ENCODE peak calls at places on chromosomes 12 and 14, in ten cellular contexts. F is upper lobe of left lung, C is epithelial cell of esophagus, L is IMR-90, H is A673, M is BJ, B is pancreas, A is uterus, R is dorsolateral prefrontal cortex, T is NB4. Q is an unnamed sample.

GRCh38 chr14:24334431-24335271 is at the start of gene ADCY4:
- DNase-seq in F (no peak), C (no peak), L (no peak), H (no peak), M (no peak), B (no peak), A (peak), R (no peak), T (no peak), Q (no peak)

GRCh38 chr14:64541261-64541970 is 875 bp downstream of the HSPA2 start:
- DNase-seq in F (no peak), C (no peak), L (no peak), H (no peak), M (no peak), B (peak), A (peak), R (peak), T (no peak), Q (peak)

GRCh38 chr14:95072310-95072709 is 85.0 kb downstream of the DICER1 start:
- DNase-seq in F (no peak), C (no peak), L (no peak), H (no peak), M (no peak), B (no peak), A (no peak), R (no peak), T (no peak), Q (no peak)

GRCh38 chr12:100675432-100675831 is 101.9 kb downstream of the GAS2L3 start:
- DNase-seq in F (no peak), C (peak), L (peak), H (peak), M (no peak), B (no peak), A (no peak), R (peak), T (no peak), Q (peak)

GRCh38 chr12:71430756-71431155 is 8.8 kb upstream of the LGR5 start:
- DNase-seq in F (no peak), C (no peak), L (no peak), H (no peak), M (no peak), B (no peak), A (no peak), R (no peak), T (no peak), Q (no peak)

GRCh38 chr12:2877959-2878732 is 1.1 kb downstream of the RHNO1 start:
- DNase-seq in F (no peak), C (peak), L (peak), H (peak), M (no peak), B (no peak), A (no peak), R (no peak), T (peak), Q (peak)

GRCh38 chr14:65069874-65070709 is 32.2 kb downstream of the MAX start:
- DNase-seq in F (peak), C (peak), L (no peak), H (no peak), M (no peak), B (peak), A (no peak), R (no peak), T (no peak), Q (no peak)

GRCh38 chr14:59688224-59689170 is 111.9 kb upstream of the CCDC175 start:
- DNase-seq in F (no peak), C (peak), L (peak), H (peak), M (no peak), B (no peak), A (no peak), R (no peak), T (peak), Q (peak)

GRCh38 chr14:88249266-88249665 is 73.8 kb downstream of the KCNK10 start:
- DNase-seq in F (no peak), C (no peak), L (no peak), H (no peak), M (no peak), B (no peak), A (no peak), R (no peak), T (no peak), Q (no peak)

GRCh38 chr14:20714593-20715250 is 26.2 kb downstream of the ANG start:
- DNase-seq in F (peak), C (peak), L (peak), H (peak), M (no peak), B (peak), A (peak), R (peak), T (peak), Q (peak)

GRCh38 chr12:74418573-74418972 is 119.1 kb upstream of the ATXN7L3B start:
- DNase-seq in F (no peak), C (no peak), L (no peak), H (no peak), M (no peak), B (no peak), A (no peak), R (no peak), T (no peak), Q (no peak)

GRCh38 chr14:101875726-101876268 is 88.6 kb upstream of the DYNC1H1 start:
- DNase-seq in F (no peak), C (no peak), L (no peak), H (no peak), M (no peak), B (no peak), A (no peak), R (no peak), T (peak), Q (no peak)

GRCh38 chr12:88579572-88579940 is 715 bp downstream of the KITLG start:
- DNase-seq in F (peak), C (peak), L (no peak), H (peak), M (no peak), B (peak), A (peak), R (peak), T (no peak), Q (no peak)

GRCh38 chr14:92599786-92600185 is 86.2 kb downstream of the RIN3 start:
- DNase-seq in F (no peak), C (peak), L (peak), H (no peak), M (no peak), B (no peak), A (no peak), R (no peak), T (no peak), Q (no peak)

GRCh38 chr12:104909761-104910160 is 48.3 kb downstream of the SLC41A2 start:
- DNase-seq in F (no peak), C (peak), L (peak), H (no peak), M (no peak), B (no peak), A (no peak), R (no peak), T (no peak), Q (peak)

GRCh38 chr12:120361506-120362208 is 7.3 kb downstream of the MSI1 start:
- DNase-seq in F (no peak), C (peak), L (peak), H (peak), M (no peak), B (peak), A (peak), R (peak), T (no peak), Q (peak)

GRCh38 chr12:21607701-21608100 is 3.1 kb upstream of the GYS2 start:
- DNase-seq in F (no peak), C (peak), L (peak), H (peak), M (peak), B (no peak), A (no peak), R (no peak), T (peak), Q (peak)

GRCh38 chr12:55703288-55703687 is 4.4 kb downstream of the ITGA7 start:
- DNase-seq in F (no peak), C (no peak), L (no peak), H (no peak), M (no peak), B (no peak), A (no peak), R (no peak), T (no peak), Q (no peak)

GRCh38 chr14:54106802-54107377 is 150.3 kb upstream of the BMP4 start:
- DNase-seq in F (no peak), C (no peak), L (no peak), H (peak), M (no peak), B (no peak), A (no peak), R (no peak), T (no peak), Q (peak)

GRCh38 chr12:19139795-19140194 is 10.3 kb downstream of the PLEKHA5 start:
- DNase-seq in F (no peak), C (no peak), L (no peak), H (no peak), M (no peak), B (no peak), A (no peak), R (no peak), T (no peak), Q (no peak)

GRCh38 chr12:92943482-92944250 is 14.6 kb upstream of the EEA1 start:
- DNase-seq in F (no peak), C (no peak), L (peak), H (no peak), M (no peak), B (no peak), A (no peak), R (no peak), T (peak), Q (peak)

GRCh38 chr12:10747730-10748129 is 24.6 kb upstream of the YBX3 start:
- DNase-seq in F (no peak), C (no peak), L (no peak), H (no peak), M (no peak), B (no peak), A (no peak), R (no peak), T (no peak), Q (no peak)

GRCh38 chr12:30926243-30927209 is at the start of gene TSPAN11:
- DNase-seq in F (no peak), C (peak), L (peak), H (peak), M (no peak), B (no peak), A (no peak), R (peak), T (no peak), Q (peak)

GRCh38 chr14:75283884-75284563 is 5.4 kb downstream of the FOS start:
- DNase-seq in F (peak), C (peak), L (peak), H (no peak), M (no peak), B (peak), A (no peak), R (no peak), T (peak), Q (peak)

GRCh38 chr14:38721822-38722431 is 381.1 kb downstream of the SEC23A start:
- DNase-seq in F (peak), C (peak), L (peak), H (peak), M (no peak), B (peak), A (peak), R (peak), T (peak), Q (peak)

GRCh38 chr14:103654619-103655018 is 25.6 kb downstream of the KLC1 start:
- DNase-seq in F (peak), C (no peak), L (no peak), H (no peak), M (no peak), B (no peak), A (no peak), R (no peak), T (no peak), Q (no peak)

GRCh38 chr12:12099102-12099501 is 28.4 kb downstream of the BCL2L14 start:
- DNase-seq in F (no peak), C (no peak), L (no peak), H (no peak), M (no peak), B (no peak), A (no peak), R (no peak), T (no peak), Q (no peak)

GRCh38 chr12:124537525-124538193 is 29.8 kb downstream of the NCOR2 start:
- DNase-seq in F (peak), C (no peak), L (no peak), H (no peak), M (no peak), B (no peak), A (no peak), R (peak), T (no peak), Q (no peak)

GRCh38 chr14:106845286-106846087 is 1319.1 kb downstream of the TMEM121 start:
- DNase-seq in F (peak), C (no peak), L (no peak), H (no peak), M (no peak), B (peak), A (no peak), R (no peak), T (peak), Q (no peak)

GRCh38 chr12:96225994-96226399 is 31.8 kb downstream of the ELK3 start:
- DNase-seq in F (no peak), C (no peak), L (no peak), H (no peak), M (no peak), B (no peak), A (no peak), R (no peak), T (no peak), Q (no peak)

GRCh38 chr12:25648460-25648859 is 95.4 kb upstream of the LMNTD1 start:
- DNase-seq in F (peak), C (peak), L (peak), H (peak), M (peak), B (peak), A (no peak), R (peak), T (no peak), Q (peak)

GRCh38 chr12:51923506-51924365 is 16.4 kb downstream of the ACVRL1 start:
- DNase-seq in F (peak), C (peak), L (no peak), H (peak), M (no peak), B (no peak), A (peak), R (no peak), T (peak), Q (peak)

GRCh38 chr14:93050761-93051160 is 65.0 kb downstream of the ITPK1 start:
- DNase-seq in F (no peak), C (no peak), L (no peak), H (no peak), M (no peak), B (no peak), A (no peak), R (no peak), T (no peak), Q (no peak)

GRCh38 chr14:51251486-51251885 is 11.4 kb downstream of the TMX1 start:
- DNase-seq in F (no peak), C (peak), L (no peak), H (no peak), M (no peak), B (no peak), A (no peak), R (no peak), T (no peak), Q (no peak)

GRCh38 chr14:92780444-92780843 is 13.7 kb upstream of the GOLGA5 start:
- DNase-seq in F (no peak), C (no peak), L (peak), H (no peak), M (no peak), B (no peak), A (no peak), R (no peak), T (peak), Q (peak)

GRCh38 chr12:66191547-66192126 is 2.6 kb downstream of the IRAK3 start:
- DNase-seq in F (no peak), C (no peak), L (no peak), H (no peak), M (no peak), B (no peak), A (no peak), R (no peak), T (no peak), Q (no peak)

GRCh38 chr14:89294872-89295271 is 122.2 kb downstream of the FOXN3 start:
- DNase-seq in F (no peak), C (no peak), L (no peak), H (no peak), M (no peak), B (no peak), A (no peak), R (no peak), T (no peak), Q (no peak)

GRCh38 chr12:115398311-115398781 is 714.4 kb upstream of the TBX3 start:
- DNase-seq in F (no peak), C (peak), L (no peak), H (no peak), M (no peak), B (no peak), A (no peak), R (no peak), T (no peak), Q (peak)

GRCh38 chr12:122042910-122043309 is 21.2 kb downstream of the BCL7A start:
- DNase-seq in F (no peak), C (no peak), L (no peak), H (no peak), M (no peak), B (no peak), A (no peak), R (no peak), T (no peak), Q (no peak)

GRCh38 chr12:575948-576612 is 87.2 kb downstream of the NINJ2 start:
- DNase-seq in F (peak), C (peak), L (peak), H (peak), M (no peak), B (peak), A (peak), R (peak), T (peak), Q (peak)

GRCh38 chr12:574475-575128 is 88.6 kb downstream of the NINJ2 start:
- DNase-seq in F (peak), C (peak), L (no peak), H (no peak), M (no peak), B (no peak), A (no peak), R (no peak), T (peak), Q (peak)

GRCh38 chr12:578743-579449 is 84.3 kb downstream of the NINJ2 start:
- DNase-seq in F (peak), C (peak), L (no peak), H (no peak), M (no peak), B (no peak), A (peak), R (no peak), T (no peak), Q (no peak)

GRCh38 chr12:575129-575502 is 88.1 kb downstream of the NINJ2 start:
- DNase-seq in F (peak), C (peak), L (no peak), H (no peak), M (no peak), B (no peak), A (no peak), R (no peak), T (no peak), Q (no peak)

DNA sequence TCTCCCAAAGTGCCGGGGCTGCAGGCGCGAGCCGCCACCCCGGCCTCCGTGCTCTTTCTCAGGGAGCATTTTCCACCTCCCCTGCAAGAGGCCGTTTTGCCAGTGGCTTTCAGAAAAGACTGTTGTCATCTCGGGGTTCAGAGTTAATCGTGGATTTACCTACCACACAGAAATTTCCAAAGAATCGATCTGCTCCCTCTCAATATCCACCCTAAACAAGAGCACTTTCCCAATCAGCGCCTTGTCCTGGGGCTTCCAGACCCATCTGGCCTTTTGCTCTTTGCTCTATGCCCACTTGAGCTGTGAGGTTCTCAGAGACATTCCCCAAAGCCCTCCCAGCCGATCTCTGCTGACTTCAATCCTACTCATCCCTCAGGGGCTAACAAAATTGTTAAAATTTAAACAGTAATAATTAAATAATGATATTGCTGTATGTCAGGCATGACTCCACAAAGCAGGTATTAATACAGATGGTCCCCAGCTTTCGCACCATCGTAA is 86.6 kb downstream of the NINJ2 start:
- DNase-seq in F (no peak), C (no peak), L (no peak), H (no peak), M (no peak), B (no peak), A (peak), R (no peak), T (no peak), Q (no peak)
- H3K4me3 ChIP-seq in F (peak), C (no peak), L (no peak), H (no peak), M (no peak), B (no peak), A (no peak), R (no peak), T (no peak), Q (no peak)

GRCh38 chr14:77140937-77141591 is 527 bp downstream of the ZDHHC22 start:
- DNase-seq in F (no peak), C (peak), L (peak), H (peak), M (no peak), B (no peak), A (no peak), R (peak), T (no peak), Q (no peak)
- TF ChIP-seq CTCF in F (peak), C (peak), L (peak), H (peak), M (peak), B (no peak), A (peak), R (peak), T (no peak), Q (peak)

GRCh38 chr14:73567951-73568885 is 795 bp upstream of the ACOT2 start:
- DNase-seq in F (peak), C (peak), L (peak), H (no peak), M (no peak), B (no peak), A (no peak), R (no peak), T (no peak), Q (peak)
- H3K4me3 ChIP-seq in F (peak), C (peak), L (peak), H (peak), M (peak), B (no peak), A (peak), R (peak), T (peak), Q (peak)

DNA sequence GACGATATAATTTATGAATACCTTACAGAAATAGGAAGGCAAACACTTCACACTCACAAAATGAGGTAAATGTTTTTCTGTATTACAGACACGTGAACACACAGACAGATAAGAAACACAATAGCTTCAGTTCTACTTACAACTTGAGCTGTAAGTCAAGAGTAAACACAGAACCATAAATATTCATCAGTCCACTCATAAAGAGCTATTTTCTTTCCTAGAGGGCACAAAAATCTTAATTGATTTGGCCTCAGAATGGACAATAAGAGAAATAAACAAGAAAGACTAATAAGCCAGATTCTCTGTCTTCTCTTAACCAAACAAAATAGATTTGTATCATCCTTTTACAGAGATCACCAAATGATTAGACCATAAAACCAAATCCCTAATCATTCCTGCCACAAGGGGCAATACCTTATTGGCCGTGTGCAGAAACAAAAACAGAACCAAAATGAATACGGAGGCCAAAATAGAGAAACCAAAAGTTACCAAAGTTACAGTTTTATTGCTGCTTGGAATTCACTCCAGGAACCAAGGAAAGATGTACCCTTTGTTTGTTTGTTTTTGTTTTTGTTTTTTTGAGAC is 38.1 kb upstream of the GARIN2 start:
- DNase-seq in F (no peak), C (no peak), L (no peak), H (no peak), M (no peak), B (no peak), A (no peak), R (no peak), T (no peak), Q (peak)
- TF ChIP-seq CTCF in F (peak), C (peak), L (peak), H (peak), M (peak), B (no peak), A (no peak), R (peak), T (no peak), Q (peak)

DNA sequence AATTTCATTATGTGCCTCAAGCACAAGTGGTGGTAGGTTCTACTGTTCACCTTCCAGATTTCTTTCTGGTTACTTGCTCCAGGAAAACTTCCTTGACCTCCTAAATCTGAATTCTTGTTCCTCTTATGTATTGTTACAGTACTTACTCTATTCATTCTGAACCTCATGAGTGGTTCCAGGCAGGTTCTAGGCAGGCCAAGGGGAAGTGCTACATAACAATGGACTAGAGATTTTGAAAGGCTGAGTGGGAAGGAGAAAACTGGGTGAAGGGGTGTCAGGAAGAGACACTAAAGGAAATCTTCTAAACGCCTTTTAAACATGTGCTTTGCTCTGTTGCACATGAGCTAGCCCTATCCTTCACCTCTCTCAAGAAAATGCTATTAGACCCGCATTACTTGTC is 1.6 kb downstream of the YARS2 start:
- DNase-seq in F (no peak), C (peak), L (no peak), H (no peak), M (no peak), B (no peak), A (no peak), R (no peak), T (peak), Q (no peak)
- H3K4me3 ChIP-seq in F (peak), C (peak), L (peak), H (peak), M (peak), B (no peak), A (no peak), R (peak), T (peak), Q (peak)

GRCh38 chr12:63792333-63792732 is 12.6 kb downstream of the RXYLT1 start:
- DNase-seq in F (no peak), C (no peak), L (no peak), H (no peak), M (no peak), B (no peak), A (no peak), R (no peak), T (no peak), Q (no peak)
- TF ChIP-seq CTCF in F (no peak), C (no peak), L (no peak), H (no peak), M (no peak), B (no peak), A (no peak), R (no peak), T (no peak), Q (no peak)

GRCh38 chr14:90381011-90381790 is 15.6 kb upstream of the CALM1 start:
- DNase-seq in F (peak), C (peak), L (no peak), H (no peak), M (no peak), B (peak), A (peak), R (peak), T (no peak), Q (peak)
- H3K4me3 ChIP-seq in F (peak), C (no peak), L (no peak), H (no peak), M (no peak), B (no peak), A (no peak), R (peak), T (no peak), Q (no peak)

Q was measured in AG10803.